ENCODE peak calls at places on chromosomes 13 and 19, in seven cellular contexts. O is neural progenitor cell; X is coronary artery; K is HCT116; P is psoas muscle; N is HepG2; Q is CD8-positive, alpha-beta T cell. S is an unnamed sample.
A peak's percentile ranks its signal among the peaks of the same experiment; 100 is the strongest.

GRCh38 chr13:28584873-28585317 is 74.0 kb upstream of the POMP start:
- DNase-seq in O (no peak), X (no peak), K (no peak), P (no peak), N (no peak), Q (no peak), S (no peak)

GRCh38 chr13:106522112-106522511 is 13.3 kb downstream of the EFNB2 start:
- DNase-seq in O (no peak), X (no peak), K (no peak), P (no peak), N (no peak), Q (no peak), S (no peak)

GRCh38 chr13:24228852-24229458 is 68.4 kb downstream of the SPATA13 start:
- DNase-seq in O (peak; percentile 75), X (no peak), K (peak; percentile 57), P (no peak), N (peak; percentile 65), Q (peak; percentile 34), S (peak; percentile 69)

GRCh38 chr19:8655340-8655709 is 24.9 kb downstream of the NFILZ start:
- DNase-seq in O (no peak), X (no peak), K (no peak), P (no peak), N (no peak), Q (peak; percentile 58), S (no peak)

GRCh38 chr13:90447735-90448103 is 899.8 kb upstream of the MIR17HG start:
- DNase-seq in O (peak; percentile 11), X (no peak), K (peak; percentile 1), P (no peak), N (no peak), Q (no peak), S (no peak)

GRCh38 chr13:109146912-109147624 is 517.7 kb downstream of the MYO16 start:
- DNase-seq in O (no peak), X (no peak), K (peak; percentile 67), P (no peak), N (no peak), Q (no peak), S (no peak)

GRCh38 chr19:50646074-50646807 is 3.0 kb upstream of the C19orf81 start:
- DNase-seq in O (no peak), X (no peak), K (peak; percentile 48), P (no peak), N (no peak), Q (no peak), S (no peak)

GRCh38 chr13:26887594-26887993 is 127.0 kb upstream of the GPR12 start:
- DNase-seq in O (no peak), X (no peak), K (no peak), P (no peak), N (no peak), Q (no peak), S (no peak)

GRCh38 chr13:25232937-25233515 is 54.3 kb downstream of the MTMR6 start:
- DNase-seq in O (peak; percentile 48), X (no peak), K (peak; percentile 19), P (no peak), N (peak; percentile 41), Q (no peak), S (no peak)

GRCh38 chr13:107466326-107466725 is 749.0 kb downstream of the LIG4 start:
- DNase-seq in O (no peak), X (no peak), K (no peak), P (no peak), N (no peak), Q (no peak), S (peak; percentile 52)

GRCh38 chr13:27919934-27920676 is at the start of gene PDX1:
- DNase-seq in O (peak; percentile 82), X (no peak), K (no peak), P (no peak), N (no peak), Q (no peak), S (peak; percentile 90)

GRCh38 chr19:8412783-8413592 is at the start of gene MARCHF2:
- DNase-seq in O (peak; percentile 99), X (peak; percentile 96), K (peak; percentile 90), P (peak; percentile 97), N (peak; percentile 90), Q (peak; percentile 96), S (peak; percentile 99)

GRCh38 chr13:19618925-19619324 is 14.5 kb upstream of the MPHOSPH8 start:
- DNase-seq in O (peak; percentile 36), X (no peak), K (peak; percentile 35), P (no peak), N (peak; percentile 79), Q (no peak), S (peak; percentile 75)

GRCh38 chr19:30754162-30754561 is 382.0 kb downstream of the ZNF536 start:
- DNase-seq in O (no peak), X (no peak), K (no peak), P (no peak), N (no peak), Q (no peak), S (no peak)

GRCh38 chr19:6725513-6726231 is 5.2 kb upstream of the C3 start:
- DNase-seq in O (no peak), X (no peak), K (no peak), P (no peak), N (peak; percentile 88), Q (no peak), S (no peak)

GRCh38 chr19:6730153-6730804 is 7.1 kb downstream of the GPR108 start:
- DNase-seq in O (peak; percentile 76), X (no peak), K (no peak), P (no peak), N (peak; percentile 96), Q (peak; percentile 42), S (peak; percentile 99)

GRCh38 chr19:6730941-6731670 is 6.3 kb downstream of the GPR108 start:
- DNase-seq in O (no peak), X (no peak), K (no peak), P (no peak), N (no peak), Q (no peak), S (no peak)

GRCh38 chr19:6729573-6730152 is 7.7 kb downstream of the GPR108 start:
- DNase-seq in O (no peak), X (no peak), K (no peak), P (no peak), N (no peak), Q (no peak), S (no peak)

DNA sequence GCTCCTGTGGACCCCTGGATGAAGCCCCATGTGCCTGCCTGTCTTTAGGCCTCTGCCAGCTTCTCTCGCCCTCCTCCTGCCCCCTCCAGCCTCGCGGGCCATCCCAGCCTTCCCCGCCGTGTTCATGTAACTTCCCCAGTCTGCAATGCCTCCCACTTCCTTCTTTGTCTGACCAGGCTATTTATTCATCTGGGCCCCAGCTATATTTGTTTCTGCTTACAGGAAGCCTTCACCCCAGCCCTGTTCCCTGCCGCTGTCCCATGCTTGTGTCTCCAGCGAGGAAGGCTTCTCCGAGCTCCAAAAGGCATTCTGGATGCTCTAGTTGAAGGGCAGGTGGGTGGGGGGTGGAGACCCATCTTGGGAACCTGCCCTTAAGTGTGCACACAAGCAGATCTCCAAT is 7.9 kb upstream of the C3 start:
- DNase-seq in O (no peak), X (no peak), K (no peak), P (no peak), N (no peak), Q (no peak), S (peak; percentile 40)
- H3K27ac ChIP-seq in O (no peak overlapping the region), X (no peak overlapping the region), K (no peak overlapping the region), P (no peak overlapping the region), N (peak overlapping the region; percentile 99), Q (no peak overlapping the region), S (no peak overlapping the region)

DNA sequence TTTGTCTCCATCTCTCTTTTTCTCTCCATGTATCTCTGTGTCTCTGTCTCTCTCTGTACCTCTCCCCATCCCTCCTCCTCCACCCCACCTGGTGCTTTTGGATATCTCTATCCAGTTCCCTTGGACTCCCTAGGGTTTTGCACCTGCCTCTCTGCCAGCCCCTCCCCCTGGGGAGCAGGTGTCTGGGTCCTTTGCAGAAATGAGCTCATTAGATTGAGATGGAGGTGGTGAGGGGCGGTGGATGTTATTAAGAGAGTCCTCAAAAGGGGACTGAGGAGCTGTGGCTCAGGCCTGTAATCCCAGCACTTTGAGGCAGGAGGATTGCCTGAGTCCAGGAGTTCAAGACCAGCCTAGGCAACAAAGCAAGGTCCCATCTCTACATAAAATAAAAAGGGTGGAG is 2.1 kb downstream of the KCNN4 start:
- DNase-seq in O (no peak), X (no peak), K (no peak), P (no peak), N (no peak), Q (no peak), S (no peak)
- H3K4me3 ChIP-seq in O (no peak overlapping the region), X (no peak overlapping the region), K (no peak overlapping the region), P (no peak overlapping the region), N (no peak overlapping the region), Q (no peak overlapping the region), S (no peak overlapping the region)

GRCh38 chr19:55152017-55152416 is 3.0 kb upstream of the TNNT1 start:
- DNase-seq in O (no peak), X (no peak), K (peak; percentile 65), P (no peak), N (no peak), Q (no peak), S (no peak)
- H3K27ac ChIP-seq in O (no peak overlapping the region), X (no peak overlapping the region), K (peak overlapping the region; percentile 72), P (no peak overlapping the region), N (no peak overlapping the region), Q (no peak overlapping the region), S (no peak overlapping the region)

GRCh38 chr19:2723747-2724146 is 2.6 kb upstream of the DIRAS1 start:
- DNase-seq in O (no peak), X (no peak), K (no peak), P (no peak), N (no peak), Q (no peak), S (no peak)

GRCh38 chr19:2726904-2727639 is 5.9 kb upstream of the DIRAS1 start:
- DNase-seq in O (peak; percentile 24), X (no peak), K (no peak), P (no peak), N (no peak), Q (no peak), S (no peak)

GRCh38 chr19:2727640-2727944 is 6.4 kb upstream of the DIRAS1 start:
- DNase-seq in O (no peak), X (no peak), K (no peak), P (no peak), N (no peak), Q (no peak), S (no peak)

GRCh38 chr19:2724148-2724557 is 3.0 kb upstream of the DIRAS1 start:
- DNase-seq in O (no peak), X (peak; percentile 62), K (no peak), P (no peak), N (no peak), Q (no peak), S (no peak)

GRCh38 chr19:2726160-2726855 is 5.1 kb upstream of the DIRAS1 start:
- DNase-seq in O (no peak), X (no peak), K (no peak), P (peak; percentile 4), N (no peak), Q (no peak), S (no peak)
- H3K4me3 ChIP-seq in O (no peak overlapping the region), X (no peak overlapping the region), K (no peak overlapping the region), P (no peak overlapping the region), N (no peak overlapping the region), Q (no peak overlapping the region), S (no peak overlapping the region)

GRCh38 chr19:48660854-48661731 is 11.7 kb downstream of the NTN5 start:
- DNase-seq in O (peak; percentile 73), X (peak; percentile 88), K (peak; percentile 95), P (peak; percentile 83), N (peak; percentile 66), Q (peak; percentile 80), S (peak; percentile 86)
- H3K27ac ChIP-seq in O (no peak overlapping the region), X (no peak overlapping the region), K (peak overlapping the region; percentile 23), P (peak overlapping the region; percentile 23), N (no peak overlapping the region), Q (peak overlapping the region; percentile 56), S (no peak overlapping the region)

S was measured in endodermal cell.